ENCODE peak calls at places on chromosomes 12 and 14, in six cellular contexts. One of them, this sample, is unnamed.

GRCh38 chr12:69500631-69501030 is 30.4 kb downstream of the FRS2 start:
- DNase-seq in IMR-90: peak; percentile 50
- DNase-seq in effector memory CD4-positive, alpha-beta T cell: no peak
- DNase-seq in uterus: no peak
- DNase-seq in dorsolateral prefrontal cortex: no peak
- DNase-seq in cardiac muscle cell: no peak
- DNase-seq in this sample: no peak

GRCh38 chr14:52902971-52903385 is 47.9 kb downstream of the FERMT2 start:
- DNase-seq in cardiac muscle cell: no peak
- DNase-seq in IMR-90: peak; percentile 57
- DNase-seq in effector memory CD4-positive, alpha-beta T cell: no peak
- DNase-seq in dorsolateral prefrontal cortex: no peak
- DNase-seq in uterus: no peak
- DNase-seq in this sample: no peak

GRCh38 chr14:97994020-97994531 is 1196.9 kb downstream of the VRK1 start:
- DNase-seq in effector memory CD4-positive, alpha-beta T cell: no peak
- DNase-seq in IMR-90: no peak
- DNase-seq in uterus: no peak
- DNase-seq in dorsolateral prefrontal cortex: no peak
- DNase-seq in cardiac muscle cell: no peak
- DNase-seq in this sample: no peak

GRCh38 chr14:74846168-74846567 is 29.8 kb downstream of the PROX2 start:
- DNase-seq in dorsolateral prefrontal cortex: no peak
- DNase-seq in uterus: no peak
- DNase-seq in IMR-90: peak; percentile 67
- DNase-seq in cardiac muscle cell: no peak
- DNase-seq in effector memory CD4-positive, alpha-beta T cell: no peak
- DNase-seq in this sample: no peak

GRCh38 chr14:53896773-53897172 is 59.9 kb downstream of the BMP4 start:
- DNase-seq in uterus: no peak
- DNase-seq in cardiac muscle cell: no peak
- DNase-seq in IMR-90: peak; percentile 78
- DNase-seq in dorsolateral prefrontal cortex: no peak
- DNase-seq in effector memory CD4-positive, alpha-beta T cell: no peak
- DNase-seq in this sample: no peak

GRCh38 chr14:80304125-80304766 is 92.9 kb upstream of the DIO2 start:
- DNase-seq in IMR-90: peak; percentile 46
- DNase-seq in cardiac muscle cell: no peak
- DNase-seq in uterus: peak; percentile 15
- DNase-seq in effector memory CD4-positive, alpha-beta T cell: no peak
- DNase-seq in dorsolateral prefrontal cortex: no peak
- DNase-seq in this sample: no peak

GRCh38 chr14:54708161-54708560 is 141.2 kb downstream of the SAMD4A start:
- DNase-seq in effector memory CD4-positive, alpha-beta T cell: no peak
- DNase-seq in IMR-90: no peak
- DNase-seq in cardiac muscle cell: no peak
- DNase-seq in uterus: no peak
- DNase-seq in dorsolateral prefrontal cortex: no peak
- DNase-seq in this sample: no peak

GRCh38 chr14:103735022-103735421 is 19.4 kb downstream of the ZFYVE21 start:
- DNase-seq in cardiac muscle cell: no peak
- DNase-seq in uterus: no peak
- DNase-seq in IMR-90: no peak
- DNase-seq in dorsolateral prefrontal cortex: no peak
- DNase-seq in effector memory CD4-positive, alpha-beta T cell: no peak
- DNase-seq in this sample: no peak

GRCh38 chr14:47490353-47490752 is 185.1 kb downstream of the MDGA2 start:
- DNase-seq in effector memory CD4-positive, alpha-beta T cell: no peak
- DNase-seq in uterus: no peak
- DNase-seq in dorsolateral prefrontal cortex: no peak
- DNase-seq in cardiac muscle cell: no peak
- DNase-seq in IMR-90: no peak
- DNase-seq in this sample: no peak

GRCh38 chr12:4164591-4165558 is 108.7 kb upstream of the CCND2 start:
- DNase-seq in IMR-90: peak; percentile 75
- DNase-seq in dorsolateral prefrontal cortex: no peak
- DNase-seq in uterus: peak; percentile 53
- DNase-seq in cardiac muscle cell: peak; percentile 52
- DNase-seq in effector memory CD4-positive, alpha-beta T cell: peak; percentile 19
- DNase-seq in this sample: no peak

GRCh38 chr14:90500665-90501370 is 104.0 kb downstream of the CALM1 start:
- DNase-seq in effector memory CD4-positive, alpha-beta T cell: no peak
- DNase-seq in uterus: no peak
- DNase-seq in IMR-90: no peak
- DNase-seq in cardiac muscle cell: peak; percentile 25
- DNase-seq in dorsolateral prefrontal cortex: no peak
- DNase-seq in this sample: no peak

GRCh38 chr14:75989134-75989533 is 3.6 kb downstream of the IFT43 start:
- DNase-seq in uterus: peak; percentile 85
- DNase-seq in IMR-90: peak; percentile 69
- DNase-seq in cardiac muscle cell: no peak
- DNase-seq in dorsolateral prefrontal cortex: no peak
- DNase-seq in effector memory CD4-positive, alpha-beta T cell: no peak
- DNase-seq in this sample: no peak

GRCh38 chr12:546920-547845 is 87.4 kb downstream of the B4GALNT3 start:
- DNase-seq in dorsolateral prefrontal cortex: peak; percentile 67
- DNase-seq in IMR-90: peak; percentile 26
- DNase-seq in cardiac muscle cell: peak; percentile 73
- DNase-seq in uterus: peak; percentile 33
- DNase-seq in effector memory CD4-positive, alpha-beta T cell: peak; percentile 53
- DNase-seq in this sample: no peak

GRCh38 chr14:55712505-55712904 is 132.5 kb downstream of the KTN1 start:
- DNase-seq in uterus: no peak
- DNase-seq in cardiac muscle cell: no peak
- DNase-seq in effector memory CD4-positive, alpha-beta T cell: no peak
- DNase-seq in IMR-90: no peak
- DNase-seq in dorsolateral prefrontal cortex: no peak
- DNase-seq in this sample: no peak

GRCh38 chr14:24297190-24297964 is 2.2 kb downstream of the DHRS1 start:
- DNase-seq in cardiac muscle cell: peak; percentile 43
- DNase-seq in uterus: no peak
- DNase-seq in effector memory CD4-positive, alpha-beta T cell: no peak
- DNase-seq in IMR-90: peak; percentile 28
- DNase-seq in dorsolateral prefrontal cortex: no peak
- DNase-seq in this sample: no peak

GRCh38 chr12:121089031-121089812 is 43.5 kb upstream of the P2RX7 start:
- DNase-seq in cardiac muscle cell: peak; percentile 16
- DNase-seq in uterus: peak; percentile 17
- DNase-seq in dorsolateral prefrontal cortex: no peak
- DNase-seq in IMR-90: no peak
- DNase-seq in effector memory CD4-positive, alpha-beta T cell: no peak
- DNase-seq in this sample: no peak

GRCh38 chr14:100736269-100737180 is 9.8 kb downstream of the DLK1 start:
- DNase-seq in cardiac muscle cell: no peak
- DNase-seq in uterus: no peak
- DNase-seq in effector memory CD4-positive, alpha-beta T cell: no peak
- DNase-seq in dorsolateral prefrontal cortex: no peak
- DNase-seq in IMR-90: no peak
- DNase-seq in this sample: no peak

GRCh38 chr12:460301-461230 is 827 bp downstream of the B4GALNT3 start:
- DNase-seq in effector memory CD4-positive, alpha-beta T cell: peak; percentile 26
- DNase-seq in uterus: peak; percentile 32
- DNase-seq in dorsolateral prefrontal cortex: no peak
- DNase-seq in cardiac muscle cell: peak; percentile 41
- DNase-seq in IMR-90: no peak
- DNase-seq in this sample: no peak

GRCh38 chr12:6392499-6392898 is 8.5 kb downstream of the LTBR start:
- DNase-seq in dorsolateral prefrontal cortex: no peak
- DNase-seq in cardiac muscle cell: peak; percentile 66
- DNase-seq in uterus: peak; percentile 52
- DNase-seq in effector memory CD4-positive, alpha-beta T cell: no peak
- DNase-seq in IMR-90: no peak
- DNase-seq in this sample: no peak

DNA sequence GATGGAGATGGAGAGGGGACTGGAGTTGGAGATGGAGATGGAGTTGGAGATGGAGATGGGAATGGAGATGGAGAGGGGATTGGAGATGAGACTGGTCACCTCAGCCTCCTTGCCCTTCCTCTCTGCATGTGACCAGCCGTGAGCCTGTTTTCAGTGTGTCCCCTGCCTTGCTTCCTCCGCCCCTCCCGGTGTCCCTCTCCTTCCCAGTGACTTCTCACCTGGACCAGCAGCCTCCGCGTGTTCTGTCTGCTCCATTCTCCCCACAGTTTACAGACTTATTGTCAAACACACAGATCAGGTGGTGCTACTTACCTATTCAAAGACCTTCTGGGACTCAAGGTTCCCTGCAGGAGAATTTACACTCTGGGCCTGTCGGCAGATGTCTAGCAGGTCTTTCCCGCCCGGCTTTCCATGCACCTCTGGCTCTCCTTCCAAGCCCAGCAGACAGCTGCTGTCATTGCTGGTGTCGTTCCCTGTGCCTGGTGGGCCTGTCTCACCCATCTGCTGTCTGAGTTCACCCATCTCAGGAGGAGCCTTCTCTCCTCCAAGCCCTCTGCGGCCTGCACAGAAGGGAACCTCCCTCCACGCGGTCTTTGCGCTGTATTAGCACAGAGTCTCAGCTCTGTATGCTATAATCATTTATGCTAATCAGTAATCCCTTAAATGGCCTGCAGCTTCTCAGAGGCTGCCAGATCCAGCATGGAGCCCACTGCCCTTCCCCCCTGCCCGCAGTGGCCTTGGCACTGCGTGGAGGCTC is 62.1 kb downstream of the ADGRD1 start:
- DNase-seq in IMR-90: no peak
- DNase-seq in uterus: no peak
- DNase-seq in dorsolateral prefrontal cortex: no peak
- DNase-seq in effector memory CD4-positive, alpha-beta T cell: no peak
- DNase-seq in cardiac muscle cell: no peak
- DNase-seq in this sample: no peak
- H3K27ac ChIP-seq in IMR-90: no peak overlapping the region
- H3K27ac ChIP-seq in uterus: no peak overlapping the region
- H3K27ac ChIP-seq in dorsolateral prefrontal cortex: no peak overlapping the region
- H3K27ac ChIP-seq in effector memory CD4-positive, alpha-beta T cell: no peak overlapping the region
- H3K27ac ChIP-seq in cardiac muscle cell: no peak overlapping the region
- H3K27ac ChIP-seq in this sample: no peak overlapping the region

GRCh38 chr12:67069451-67070306 is 199.5 kb upstream of the CAND1 start:
- DNase-seq in IMR-90: no peak
- DNase-seq in cardiac muscle cell: peak; percentile 69
- DNase-seq in effector memory CD4-positive, alpha-beta T cell: no peak
- DNase-seq in dorsolateral prefrontal cortex: no peak
- DNase-seq in uterus: no peak
- DNase-seq in this sample: no peak
- H3K27ac ChIP-seq in IMR-90: no peak overlapping the region
- H3K27ac ChIP-seq in cardiac muscle cell: no peak overlapping the region
- H3K27ac ChIP-seq in effector memory CD4-positive, alpha-beta T cell: no peak overlapping the region
- H3K27ac ChIP-seq in dorsolateral prefrontal cortex: peak overlapping the region; percentile 56
- H3K27ac ChIP-seq in uterus: peak overlapping the region; percentile 84
- H3K27ac ChIP-seq in this sample: no peak overlapping the region

DNA sequence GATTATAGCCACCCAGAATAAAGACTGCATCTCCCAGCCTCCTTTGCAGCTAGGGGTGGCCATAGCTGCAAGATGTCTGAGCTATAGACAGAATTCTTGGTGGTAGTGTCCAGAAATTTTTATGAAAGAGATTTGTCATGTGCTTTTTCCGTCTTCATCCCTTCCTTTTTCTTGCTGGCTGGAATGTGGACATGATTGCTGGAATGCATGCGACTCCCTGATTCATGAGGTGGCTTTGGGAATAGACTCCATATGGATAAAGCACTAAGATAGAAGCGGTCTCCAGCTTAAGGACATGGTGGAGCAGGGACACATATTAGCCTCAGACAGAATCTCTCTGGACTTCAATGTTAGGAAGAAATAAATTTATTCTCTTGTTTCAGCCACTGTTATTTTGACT is 10.0 kb upstream of the HSPB8 start:
- DNase-seq in dorsolateral prefrontal cortex: no peak
- DNase-seq in effector memory CD4-positive, alpha-beta T cell: no peak
- DNase-seq in cardiac muscle cell: no peak
- DNase-seq in uterus: no peak
- DNase-seq in IMR-90: no peak
- DNase-seq in this sample: no peak
- H3K27ac ChIP-seq in dorsolateral prefrontal cortex: no peak overlapping the region
- H3K27ac ChIP-seq in effector memory CD4-positive, alpha-beta T cell: no peak overlapping the region
- H3K27ac ChIP-seq in cardiac muscle cell: no peak overlapping the region
- H3K27ac ChIP-seq in uterus: no peak overlapping the region
- H3K27ac ChIP-seq in IMR-90: no peak overlapping the region
- H3K27ac ChIP-seq in this sample: no peak overlapping the region

GRCh38 chr12:21113266-21113665 is 17.7 kb upstream of the SLCO1B1 start:
- DNase-seq in IMR-90: no peak
- DNase-seq in cardiac muscle cell: no peak
- DNase-seq in dorsolateral prefrontal cortex: no peak
- DNase-seq in uterus: no peak
- DNase-seq in effector memory CD4-positive, alpha-beta T cell: no peak
- DNase-seq in this sample: no peak

DNA sequence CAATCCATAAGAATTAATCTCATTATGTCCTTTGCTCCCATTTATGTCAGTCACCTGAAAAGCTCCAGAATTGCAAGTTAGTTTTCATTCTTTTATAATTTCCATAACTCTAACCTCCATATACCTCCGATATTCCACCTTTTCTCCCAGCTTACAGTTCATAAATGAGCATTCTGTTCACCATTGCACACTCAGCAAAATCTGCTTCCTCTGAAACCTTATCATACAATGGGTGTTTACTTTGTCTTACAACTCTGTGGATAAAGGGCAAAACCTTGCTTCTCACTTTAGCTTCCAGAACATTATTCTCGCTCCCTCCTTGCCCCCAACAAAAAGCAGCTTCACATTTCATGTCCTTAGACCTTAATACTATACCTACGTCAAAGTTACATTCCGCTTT is 19.3 kb upstream of the SLCO1B1 start:
- DNase-seq in uterus: no peak
- DNase-seq in cardiac muscle cell: no peak
- DNase-seq in dorsolateral prefrontal cortex: no peak
- DNase-seq in effector memory CD4-positive, alpha-beta T cell: no peak
- DNase-seq in IMR-90: no peak
- DNase-seq in this sample: no peak
- H3K27ac ChIP-seq in uterus: no peak overlapping the region
- H3K27ac ChIP-seq in cardiac muscle cell: no peak overlapping the region
- H3K27ac ChIP-seq in dorsolateral prefrontal cortex: no peak overlapping the region
- H3K27ac ChIP-seq in effector memory CD4-positive, alpha-beta T cell: no peak overlapping the region
- H3K27ac ChIP-seq in IMR-90: no peak overlapping the region
- H3K27ac ChIP-seq in this sample: no peak overlapping the region

GRCh38 chr14:68510201-68510600 is 282.7 kb downstream of the ZFP36L1 start:
- DNase-seq in uterus: peak; percentile 97
- DNase-seq in IMR-90: peak; percentile 69
- DNase-seq in effector memory CD4-positive, alpha-beta T cell: no peak
- DNase-seq in dorsolateral prefrontal cortex: no peak
- DNase-seq in cardiac muscle cell: peak; percentile 74
- DNase-seq in this sample: peak; percentile 73

GRCh38 chr14:68512088-68512487 is 280.8 kb downstream of the ZFP36L1 start:
- DNase-seq in cardiac muscle cell: no peak
- DNase-seq in uterus: peak; percentile 85
- DNase-seq in IMR-90: peak; percentile 72
- DNase-seq in dorsolateral prefrontal cortex: no peak
- DNase-seq in effector memory CD4-positive, alpha-beta T cell: no peak
- DNase-seq in this sample: no peak

GRCh38 chr14:68511727-68512047 is 281.2 kb downstream of the ZFP36L1 start:
- DNase-seq in cardiac muscle cell: no peak
- DNase-seq in effector memory CD4-positive, alpha-beta T cell: no peak
- DNase-seq in IMR-90: no peak
- DNase-seq in uterus: no peak
- DNase-seq in dorsolateral prefrontal cortex: no peak
- DNase-seq in this sample: no peak

GRCh38 chr14:68509188-68509953 is 283.5 kb downstream of the ZFP36L1 start:
- DNase-seq in uterus: peak; percentile 31
- DNase-seq in cardiac muscle cell: no peak
- DNase-seq in effector memory CD4-positive, alpha-beta T cell: no peak
- DNase-seq in dorsolateral prefrontal cortex: no peak
- DNase-seq in IMR-90: peak; percentile 65
- DNase-seq in this sample: no peak

GRCh38 chr14:68510951-68511726 is 281.7 kb downstream of the ZFP36L1 start:
- DNase-seq in dorsolateral prefrontal cortex: no peak
- DNase-seq in IMR-90: no peak
- DNase-seq in uterus: peak; percentile 67
- DNase-seq in cardiac muscle cell: no peak
- DNase-seq in effector memory CD4-positive, alpha-beta T cell: no peak
- DNase-seq in this sample: no peak
- H3K27ac ChIP-seq in dorsolateral prefrontal cortex: no peak overlapping the region
- H3K27ac ChIP-seq in IMR-90: no peak overlapping the region
- H3K27ac ChIP-seq in uterus: peak overlapping the region; percentile 92
- H3K27ac ChIP-seq in cardiac muscle cell: peak overlapping the region; percentile 89
- H3K27ac ChIP-seq in effector memory CD4-positive, alpha-beta T cell: no peak overlapping the region
- H3K27ac ChIP-seq in this sample: peak overlapping the region; percentile 65